ENCODE peak calls at places on chromosome 10, in ten cellular contexts. J, N, X, M, K, A, O, B, T and R are unnamed samples.

GRCh38 chr10:124591123-124591495 is 129.5 kb downstream of the LHPP start:
- DNase-seq in J (no peak), N (no peak), X (no peak), M (no peak), K (no peak), A (no peak), O (no peak), B (no peak), T (no peak), R (no peak)

GRCh38 chr10:111119637-111120036 is 42.8 kb downstream of the ADRA2A start:
- DNase-seq in J (no peak), N (no peak), X (no peak), M (no peak), K (no peak), A (peak), O (no peak), B (no peak), T (no peak), R (no peak)

GRCh38 chr10:109427421-109427820 is 495.9 kb downstream of the XPNPEP1 start:
- DNase-seq in J (peak), N (no peak), X (no peak), M (no peak), K (no peak), A (no peak), O (no peak), B (no peak), T (no peak), R (no peak)

GRCh38 chr10:49202266-49202665 is 14.1 kb upstream of the TMEM273 start:
- DNase-seq in J (no peak), N (no peak), X (no peak), M (no peak), K (no peak), A (no peak), O (no peak), B (no peak), T (no peak), R (no peak)

GRCh38 chr10:10677479-10677878 is 340.2 kb upstream of the CELF2 start:
- DNase-seq in J (peak), N (peak), X (no peak), M (no peak), K (peak), A (no peak), O (peak), B (peak), T (peak), R (no peak)

GRCh38 chr10:46031648-46032532 is 1.5 kb upstream of the NCOA4 start:
- DNase-seq in J (no peak), N (no peak), X (no peak), M (no peak), K (no peak), A (no peak), O (no peak), B (no peak), T (no peak), R (no peak)

GRCh38 chr10:87930141-87930540 is 66.7 kb downstream of the PTEN start:
- DNase-seq in J (no peak), N (no peak), X (no peak), M (no peak), K (no peak), A (no peak), O (no peak), B (no peak), T (no peak), R (no peak)

GRCh38 chr10:21296575-21297355 is 228.7 kb downstream of the SKIDA1 start:
- DNase-seq in J (no peak), N (no peak), X (no peak), M (no peak), K (no peak), A (no peak), O (no peak), B (no peak), T (no peak), R (no peak)

GRCh38 chr10:121002586-121003205 is 151.5 kb downstream of the WDR11 start:
- DNase-seq in J (no peak), N (peak), X (no peak), M (no peak), K (no peak), A (no peak), O (no peak), B (no peak), T (peak), R (no peak)

GRCh38 chr10:58981051-58981450 is 195.4 kb upstream of the PHYHIPL start:
- DNase-seq in J (no peak), N (no peak), X (no peak), M (no peak), K (no peak), A (peak), O (no peak), B (no peak), T (no peak), R (no peak)

GRCh38 chr10:6990891-6991290 is 410.8 kb upstream of the PRKCQ start:
- DNase-seq in J (no peak), N (no peak), X (no peak), M (no peak), K (no peak), A (peak), O (no peak), B (no peak), T (no peak), R (no peak)
- TF ChIP-seq POLR2A in J (no peak), N (no peak), X (no peak), M (no peak), K (no peak), A (no peak), O (no peak), B (no peak), T (no peak), R (no peak)

GRCh38 chr10:95646160-95646559 is 10.4 kb downstream of the ALDH18A1 start:
- DNase-seq in J (no peak), N (peak), X (no peak), M (no peak), K (no peak), A (no peak), O (no peak), B (no peak), T (no peak), R (no peak)
- H3K27ac ChIP-seq in J (no peak), N (peak), X (no peak), M (no peak), K (no peak), A (no peak), O (no peak), B (no peak), T (no peak), R (no peak)

GRCh38 chr10:69088801-69089501 is 1.0 kb downstream of the SRGN start:
- DNase-seq in J (peak), N (no peak), X (no peak), M (peak), K (no peak), A (no peak), O (no peak), B (no peak), T (no peak), R (no peak)

GRCh38 chr10:69088471-69088769 is 517 bp downstream of the SRGN start:
- DNase-seq in J (no peak), N (no peak), X (no peak), M (no peak), K (no peak), A (no peak), O (no peak), B (no peak), T (no peak), R (no peak)

GRCh38 chr10:69087600-69088470 is at the start of gene SRGN:
- DNase-seq in J (peak), N (peak), X (no peak), M (peak), K (peak), A (peak), O (peak), B (peak), T (peak), R (no peak)

GRCh38 chr10:69090687-69091450 is 3.0 kb downstream of the SRGN start:
- DNase-seq in J (no peak), N (no peak), X (no peak), M (no peak), K (no peak), A (no peak), O (no peak), B (no peak), T (no peak), R (no peak)

DNA sequence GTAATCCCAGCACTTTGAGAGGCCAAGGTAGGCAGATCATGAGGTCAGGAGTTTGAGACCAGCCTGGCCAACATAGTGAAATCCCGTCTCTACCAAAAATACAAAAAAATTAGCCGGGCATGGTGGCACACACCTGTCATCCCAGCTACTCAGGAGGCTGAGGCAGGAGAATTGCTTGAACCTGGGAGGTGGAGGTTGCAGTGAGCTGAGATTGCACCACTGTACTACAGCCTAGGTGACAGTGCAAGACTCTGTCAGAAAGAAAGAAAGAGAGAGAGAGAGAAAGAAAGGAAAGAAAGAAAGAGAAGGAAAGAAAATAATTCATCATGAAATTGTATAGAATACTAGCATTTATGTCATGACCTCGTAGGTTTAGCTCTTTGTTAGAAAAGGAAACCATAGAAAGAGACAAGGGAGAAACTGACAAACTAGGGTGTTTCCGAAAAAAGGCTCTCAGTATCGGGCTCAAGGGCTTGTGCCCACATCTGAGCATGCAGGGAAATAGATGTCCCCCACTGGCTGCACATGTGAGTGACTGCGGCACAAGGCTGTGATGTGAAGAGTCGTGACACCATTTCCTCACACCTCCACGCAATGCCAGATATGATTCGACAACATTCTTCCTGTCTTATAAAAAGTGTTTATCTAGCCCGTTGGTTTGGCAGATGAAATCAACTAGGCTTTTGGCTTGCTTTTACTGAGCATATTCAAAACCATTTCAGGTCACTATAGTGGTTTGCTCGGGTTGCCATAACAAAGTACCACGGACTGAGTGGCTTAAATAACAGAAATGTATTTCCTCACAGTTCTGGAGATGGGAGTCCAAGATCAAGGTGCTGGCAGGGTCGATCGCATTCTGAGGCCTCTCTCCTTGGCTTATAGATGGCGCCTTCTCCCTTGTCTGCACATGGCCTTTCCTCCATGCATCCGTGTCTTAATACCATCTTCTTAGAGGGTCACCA is 2.0 kb downstream of the SRGN start:
- DNase-seq in J (peak), N (peak), X (no peak), M (no peak), K (peak), A (no peak), O (no peak), B (no peak), T (peak), R (no peak)
- TF ChIP-seq POLR2A in J (no peak), N (peak), X (peak), M (no peak), K (no peak), A (no peak), O (no peak), B (no peak), T (no peak), R (no peak)

DNA sequence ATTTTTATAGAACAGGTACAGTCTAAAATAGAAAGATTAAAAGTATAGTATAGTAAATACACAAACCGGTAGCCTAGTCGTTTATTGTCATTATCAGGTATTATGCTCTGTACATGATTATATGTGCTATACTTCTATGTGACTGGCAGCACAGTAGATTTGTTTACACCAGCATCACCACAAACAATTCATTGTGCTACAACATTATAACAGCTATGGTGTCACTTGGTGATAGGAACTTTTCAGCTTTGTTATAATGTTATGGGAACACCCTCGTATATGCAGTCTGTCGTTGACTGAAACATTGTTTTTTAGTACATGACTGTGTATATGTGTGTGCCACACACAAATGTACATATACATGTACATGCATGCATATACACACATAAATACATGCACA is 19.1 kb downstream of the ZNF365 start:
- DNase-seq in J (no peak), N (no peak), X (no peak), M (no peak), K (no peak), A (no peak), O (no peak), B (no peak), T (no peak), R (no peak)
- H3K27ac ChIP-seq in J (no peak), N (no peak), X (no peak), M (no peak), K (no peak), A (no peak), O (no peak), B (no peak), T (no peak), R (no peak)

DNA sequence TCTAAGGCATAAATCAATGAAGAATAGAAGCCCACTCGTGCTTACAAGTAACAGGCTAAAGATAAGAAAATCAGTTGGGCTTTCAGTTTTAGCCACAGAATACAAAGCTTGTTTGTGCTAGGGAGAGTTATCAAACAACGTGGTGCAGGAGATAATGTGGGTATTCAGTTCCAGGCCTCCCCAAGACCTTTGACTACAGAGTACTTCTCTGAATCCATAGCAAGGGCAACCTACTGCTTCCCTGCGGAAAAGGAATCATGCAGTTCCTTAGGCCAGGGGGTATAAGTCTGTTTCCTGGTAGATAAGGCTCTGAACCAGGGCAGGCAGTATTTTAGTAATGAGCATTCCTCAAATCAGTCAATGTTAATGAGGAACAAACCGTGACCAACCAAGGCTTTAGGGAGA is 219.5 kb upstream of the CSTF2T start:
- DNase-seq in J (no peak), N (no peak), X (no peak), M (no peak), K (no peak), A (no peak), O (no peak), B (no peak), T (no peak), R (no peak)
- TF ChIP-seq POLR2A in J (no peak), N (no peak), X (no peak), M (no peak), K (no peak), A (no peak), O (no peak), B (no peak), T (no peak), R (no peak)

GRCh38 chr10:60424971-60425370 is 35.3 kb upstream of the ANK3 start:
- DNase-seq in J (no peak), N (no peak), X (no peak), M (no peak), K (no peak), A (no peak), O (no peak), B (no peak), T (no peak), R (no peak)

GRCh38 chr10:60425392-60426110 is 35.9 kb upstream of the ANK3 start:
- DNase-seq in J (peak), N (no peak), X (no peak), M (no peak), K (no peak), A (no peak), O (no peak), B (no peak), T (no peak), R (no peak)

GRCh38 chr10:60427148-60427547 is 37.5 kb upstream of the ANK3 start:
- DNase-seq in J (no peak), N (no peak), X (no peak), M (no peak), K (no peak), A (no peak), O (no peak), B (no peak), T (no peak), R (no peak)

GRCh38 chr10:60427709-60428386 is 38.2 kb upstream of the ANK3 start:
- DNase-seq in J (peak), N (no peak), X (no peak), M (no peak), K (no peak), A (no peak), O (no peak), B (no peak), T (no peak), R (no peak)

DNA sequence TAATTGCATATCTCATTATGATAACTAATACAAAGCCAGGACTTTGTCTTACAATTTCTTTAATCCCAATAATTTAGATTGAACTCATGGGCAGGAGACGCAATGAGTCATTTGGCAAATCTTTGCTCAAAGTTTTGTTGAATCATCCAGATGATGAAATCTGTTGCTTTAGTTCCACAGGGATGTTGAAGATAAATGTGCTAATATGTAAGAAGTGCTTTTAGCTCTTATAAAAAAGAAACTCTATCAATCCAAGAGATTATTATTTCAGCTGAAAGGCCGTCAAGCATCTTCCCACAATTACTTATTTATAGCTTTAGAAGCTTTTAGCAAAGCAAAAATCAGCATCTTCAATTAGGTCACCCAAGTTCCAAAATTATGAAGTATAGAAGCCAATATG is 36.8 kb upstream of the ANK3 start:
- DNase-seq in J (peak), N (no peak), X (no peak), M (peak), K (no peak), A (no peak), O (no peak), B (no peak), T (no peak), R (no peak)
- H3K27ac ChIP-seq in J (no peak), N (no peak), X (no peak), M (peak), K (no peak), A (peak), O (no peak), B (no peak), T (no peak), R (no peak)